ENCODE peak calls at places on chromosomes 12 and 14, in six cellular contexts. E is fibroblast of villous mesenchyme; X is upper lobe of right lung; R is astrocyte of the cerebellum; P is RWPE1; D is activated CD8-positive, alpha-beta T cell treated with anti-CD3 and anti-CD28 coated beads for 36 hours. O is an unnamed sample.

GRCh38 chr14:31206536-31207286 is 882 bp downstream of the HECTD1 start:
- DNase-seq in E (peak), X (no peak), R (no peak), P (peak), D (peak), O (no peak)

GRCh38 chr12:51085757-51086156 is 2.4 kb upstream of the CSRNP2 start:
- DNase-seq in E (no peak), X (no peak), R (no peak), P (no peak), D (no peak), O (no peak)

GRCh38 chr12:460301-461230 is 827 bp downstream of the B4GALNT3 start:
- DNase-seq in E (no peak), X (peak), R (no peak), P (no peak), D (peak), O (no peak)

GRCh38 chr12:123102781-123103503 is 47.9 kb downstream of the PITPNM2 start:
- DNase-seq in E (no peak), X (no peak), R (no peak), P (no peak), D (no peak), O (no peak)

GRCh38 chr12:30985814-30986452 is 59.4 kb downstream of the TSPAN11 start:
- DNase-seq in E (peak), X (peak), R (peak), P (peak), D (peak), O (no peak)

GRCh38 chr12:65868133-65868705 is 43.9 kb downstream of the HMGA2 start:
- DNase-seq in E (peak), X (no peak), R (no peak), P (peak), D (no peak), O (peak)

GRCh38 chr14:50425816-50426215 is 29.1 kb upstream of the CDKL1 start:
- DNase-seq in E (peak), X (no peak), R (peak), P (no peak), D (no peak), O (no peak)

GRCh38 chr14:72500234-72500838 is 393.6 kb downstream of the DPF3 start:
- DNase-seq in E (no peak), X (no peak), R (no peak), P (no peak), D (no peak), O (no peak)

GRCh38 chr14:56590535-56590951 is 10.9 kb downstream of the TMEM260 start:
- DNase-seq in E (no peak), X (no peak), R (no peak), P (no peak), D (no peak), O (no peak)

GRCh38 chr12:12822886-12823285 is 9.7 kb downstream of the DDX47 start:
- DNase-seq in E (peak), X (no peak), R (no peak), P (no peak), D (no peak), O (no peak)

GRCh38 chr14:22978487-22978837 is 3.9 kb downstream of the AJUBA start:
- DNase-seq in E (no peak), X (no peak), R (no peak), P (no peak), D (no peak), O (no peak)

DNA sequence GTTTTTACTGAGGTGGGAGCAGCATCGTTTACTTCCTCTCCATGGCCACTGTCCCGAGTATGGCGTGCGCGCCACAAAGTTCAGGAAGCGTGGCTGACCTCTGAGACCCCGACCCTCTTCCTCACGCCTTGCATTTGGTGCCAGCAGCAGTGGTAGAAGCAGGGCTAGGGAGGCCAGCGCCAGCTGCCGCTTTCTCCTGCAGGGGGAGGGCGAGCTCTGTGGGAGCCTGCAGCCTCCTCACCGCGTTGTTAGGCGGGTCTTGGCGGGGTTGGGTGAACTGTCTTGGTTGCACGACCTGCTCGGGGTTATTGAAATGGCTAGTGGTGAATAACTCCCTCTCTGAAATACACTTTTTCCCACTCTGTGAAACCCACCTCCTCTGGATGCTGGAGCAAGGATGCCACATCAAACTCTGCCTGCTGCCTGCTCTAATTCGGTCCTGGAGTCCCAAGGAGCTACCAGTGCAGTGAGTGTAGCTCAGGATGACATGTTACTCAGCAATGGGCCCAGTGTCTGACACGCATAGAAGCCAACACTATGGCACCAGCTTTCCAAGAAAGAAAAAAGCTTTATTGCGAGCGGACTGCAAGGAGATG is 22.3 kb upstream of the TDRD9 start:
- DNase-seq in E (no peak), X (no peak), R (no peak), P (no peak), D (peak), O (no peak)
- TF ChIP-seq CTCF in E (peak), X (no peak), R (peak), P (no peak), D (peak), O (peak)

GRCh38 chr12:116532428-116532827 is 26.8 kb upstream of the MAP1LC3B2 start:
- DNase-seq in E (no peak), X (no peak), R (no peak), P (no peak), D (no peak), O (no peak)
- TF ChIP-seq CTCF in E (no peak), X (no peak), R (peak), P (no peak), D (no peak), O (no peak)

DNA sequence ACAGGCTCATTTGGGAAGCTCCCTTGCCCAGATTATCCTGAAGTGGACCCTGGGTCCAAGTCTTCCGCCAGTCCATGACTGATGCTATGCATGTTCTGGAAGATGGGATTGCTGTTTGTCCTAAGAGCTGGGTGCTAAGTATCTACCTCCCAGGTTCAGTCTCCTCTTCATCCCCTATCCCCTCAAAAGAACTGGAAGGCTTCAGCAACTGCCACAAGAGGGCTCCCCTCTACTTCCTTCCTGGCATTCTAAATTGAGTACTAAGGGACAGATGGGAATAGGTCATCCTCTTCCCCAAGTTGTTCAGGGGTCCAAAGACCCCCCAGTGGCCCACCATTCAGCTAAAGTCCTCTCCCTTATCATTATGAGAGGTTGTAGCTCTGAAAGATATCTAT is 9.0 kb upstream of the FKBP11 start:
- DNase-seq in E (no peak), X (no peak), R (no peak), P (peak), D (peak), O (no peak)
- TF ChIP-seq CTCF in E (peak), X (peak), R (peak), P (peak), D (peak), O (no peak)

GRCh38 chr12:106304001-106304421 is 1.5 kb downstream of the TCP11L2 start:
- DNase-seq in E (peak), X (no peak), R (no peak), P (no peak), D (peak), O (no peak)

GRCh38 chr12:106301611-106302321 is 767 bp upstream of the TCP11L2 start:
- DNase-seq in E (peak), X (peak), R (no peak), P (peak), D (peak), O (no peak)

GRCh38 chr12:106301241-106301610 is 1.3 kb upstream of the TCP11L2 start:
- DNase-seq in E (peak), X (no peak), R (no peak), P (no peak), D (no peak), O (no peak)

GRCh38 chr12:106303202-106303820 is 778 bp downstream of the TCP11L2 start:
- DNase-seq in E (peak), X (peak), R (no peak), P (peak), D (peak), O (peak)

GRCh38 chr12:106302401-106303201 is at the start of gene TCP11L2:
- DNase-seq in E (peak), X (peak), R (no peak), P (peak), D (peak), O (peak)
- TF ChIP-seq CTCF in E (no peak), X (no peak), R (no peak), P (no peak), D (no peak), O (no peak)

GRCh38 chr14:65354131-65354530 is 58.4 kb upstream of the FUT8 start:
- DNase-seq in E (no peak), X (no peak), R (no peak), P (no peak), D (no peak), O (no peak)
- TF ChIP-seq CTCF in E (no peak), X (no peak), R (no peak), P (no peak), D (no peak), O (no peak)